ENCODE peak calls at places on chromosomes 1 and 21, in nine cellular contexts. Y is activated T-helper 1 cell treated with anti-CD3 and anti-CD28 coated beads, Interleukin-12 subunit alpha, Interleukin-12 subunit beta, Interleukin-2, Interleukin-4 antibody, amounts not matched to agents 30 ng/mL and 10 ng/mL and 1 ng/mL, durations not matched to agents 14 hours and 24 hours and 36 hours; S is posterior cingulate gyrus; O is body of pancreas; X is stimulated activated CD8-positive, alpha-beta memory T cell treated with anti-CD3 and anti-CD28 coated beads, Interleukin-2, amount 100 ng/mL, for 1 hour; R is CD4-positive, alpha-beta T cell; L is thoracic aorta; I is mesenchymal stem cell; J is IMR-90. M is an unnamed sample.

GRCh38 chr21:32414579-32415358 is 2.3 kb downstream of the EVA1C start:
- DNase-seq in X (no peak), Y (no peak), R (no peak), S (no peak), L (no peak), O (no peak), I (no peak), J (peak), M (no peak)

GRCh38 chr21:37647781-37648180 is 268.5 kb downstream of the KCNJ6 start:
- DNase-seq in S (no peak), L (no peak), Y (no peak), R (no peak), I (no peak), J (no peak), O (no peak), X (no peak), M (no peak)

GRCh38 chr1:9626201-9626608 is 25.3 kb upstream of the PIK3CD start:
- DNase-seq in S (peak), O (no peak), X (no peak), R (no peak), L (no peak), I (no peak), Y (peak), J (no peak), M (peak)

GRCh38 chr1:209926045-209926444 is 12.0 kb upstream of the SYT14 start:
- DNase-seq in J (peak), R (no peak), X (no peak), Y (no peak), I (no peak), S (no peak), O (no peak), L (no peak), M (no peak)

GRCh38 chr21:38475519-38475918 is 22.8 kb downstream of the ERG start:
- DNase-seq in J (no peak), I (no peak), R (no peak), O (no peak), Y (no peak), L (no peak), S (no peak), X (no peak), M (no peak)

GRCh38 chr21:27813750-27814149 is 846.9 kb upstream of the ADAMTS5 start:
- DNase-seq in Y (no peak), J (no peak), X (no peak), R (no peak), I (no peak), S (peak), L (no peak), O (no peak), M (no peak)

GRCh38 chr1:176469450-176469985 is 6.5 kb downstream of the PAPPA2 start:
- DNase-seq in X (no peak), J (peak), I (peak), L (no peak), S (no peak), O (no peak), R (no peak), Y (no peak), M (no peak)

GRCh38 chr1:109396971-109397370 is 747 bp downstream of the SORT1 start:
- DNase-seq in S (no peak), X (no peak), J (no peak), R (no peak), Y (no peak), L (no peak), I (peak), O (peak), M (no peak)

GRCh38 chr1:24899581-24900485 is 30.2 kb downstream of the RUNX3 start:
- DNase-seq in X (no peak), L (no peak), O (no peak), Y (no peak), S (no peak), I (no peak), J (no peak), R (no peak), M (no peak)

GRCh38 chr1:201561604-201562003 is 22.7 kb downstream of the NAV1 start:
- DNase-seq in J (no peak), I (no peak), Y (no peak), O (no peak), S (peak), L (no peak), R (no peak), X (no peak), M (no peak)

GRCh38 chr1:22318279-22318983 is 133.2 kb upstream of the ZBTB40 start:
- DNase-seq in X (no peak), J (no peak), R (no peak), O (peak), I (no peak), Y (no peak), S (peak), L (no peak), M (no peak)

GRCh38 chr21:45887121-45887611 is 94.4 kb upstream of the COL6A1 start:
- DNase-seq in O (no peak), L (no peak), J (no peak), S (peak), R (no peak), X (no peak), Y (no peak), I (peak), M (no peak)

GRCh38 chr21:35408401-35408800 is 359.3 kb upstream of the RUNX1 start:
- DNase-seq in Y (no peak), S (no peak), O (no peak), X (no peak), L (no peak), I (no peak), J (peak), R (no peak), M (no peak)

GRCh38 chr1:31977361-31978131 is 36.1 kb upstream of the KHDRBS1 start:
- DNase-seq in J (peak), Y (no peak), L (no peak), X (no peak), I (peak), S (no peak), R (no peak), O (no peak), M (peak)

M was measured in RPMI8226.